ENCODE peak calls at places on chromosomes 7 and 10, in nine cellular contexts. N, V, X, W, T, P, G, L and U are unnamed samples.

GRCh38 chr7:44394636-44395035 is 69.2 kb upstream of the CAMK2B start:
- DNase-seq in N (no peak), V (no peak), X (no peak), W (no peak), T (no peak), P (no peak), G (no peak), L (no peak), U (no peak)

GRCh38 chr7:95509199-95509598 is 23.5 kb downstream of the ASB4 start:
- DNase-seq in N (peak), V (peak), X (no peak), W (peak), T (peak), P (peak), G (no peak), L (no peak), U (no peak)

GRCh38 chr7:44220732-44221131 is 20.0 kb downstream of the YKT6 start:
- DNase-seq in N (no peak), V (no peak), X (no peak), W (no peak), T (no peak), P (no peak), G (no peak), L (no peak), U (no peak)

GRCh38 chr7:51589111-51589510 is 272.5 kb upstream of the COBL start:
- DNase-seq in N (no peak), V (no peak), X (no peak), W (peak), T (no peak), P (no peak), G (no peak), L (no peak), U (no peak)

GRCh38 chr7:17130281-17131059 is 168.0 kb upstream of the AHR start:
- DNase-seq in N (peak), V (peak), X (no peak), W (peak), T (no peak), P (no peak), G (no peak), L (no peak), U (no peak)

GRCh38 chr7:94348142-94348541 is 46.6 kb upstream of the COL1A2 start:
- DNase-seq in N (peak), V (peak), X (no peak), W (no peak), T (no peak), P (no peak), G (no peak), L (peak), U (peak)

GRCh38 chr7:92504563-92504962 is 23.8 kb downstream of the PEX1 start:
- DNase-seq in N (no peak), V (no peak), X (no peak), W (no peak), T (no peak), P (no peak), G (no peak), L (no peak), U (no peak)

GRCh38 chr10:74936577-74937445 is 110.4 kb downstream of the KAT6B start:
- DNase-seq in N (no peak), V (peak), X (no peak), W (no peak), T (no peak), P (no peak), G (no peak), L (no peak), U (no peak)

GRCh38 chr10:93420091-93420490 is 62.0 kb downstream of the MYOF start:
- DNase-seq in N (no peak), V (no peak), X (no peak), W (no peak), T (peak), P (no peak), G (no peak), L (no peak), U (no peak)

GRCh38 chr7:21428642-21428941 is 709 bp downstream of the SP4 start:
- DNase-seq in N (no peak), V (no peak), X (no peak), W (no peak), T (no peak), P (peak), G (no peak), L (no peak), U (no peak)

GRCh38 chr7:135194494-135195095 is 16.7 kb downstream of the WDR91 start:
- DNase-seq in N (peak), V (peak), X (no peak), W (no peak), T (no peak), P (no peak), G (no peak), L (no peak), U (no peak)

GRCh38 chr7:1325646-1326510 is 93.2 kb downstream of the UNCX start:
- DNase-seq in N (no peak), V (no peak), X (no peak), W (no peak), T (no peak), P (no peak), G (no peak), L (no peak), U (no peak)

GRCh38 chr7:133364959-133365680 is 112.2 kb downstream of the EXOC4 start:
- DNase-seq in N (peak), V (peak), X (no peak), W (no peak), T (no peak), P (no peak), G (no peak), L (no peak), U (no peak)

GRCh38 chr7:127064-127598 is 65.2 kb upstream of the FAM20C start:
- DNase-seq in N (peak), V (no peak), X (no peak), W (no peak), T (no peak), P (no peak), G (no peak), L (no peak), U (no peak)

GRCh38 chr10:133277993-133278576 is 1.4 kb upstream of the ADAM8 start:
- DNase-seq in N (no peak), V (no peak), X (no peak), W (no peak), T (no peak), P (no peak), G (no peak), L (no peak), U (no peak)

GRCh38 chr10:119726291-119727261 is 726 bp downstream of the INPP5F start:
- DNase-seq in N (no peak), V (no peak), X (no peak), W (no peak), T (peak), P (no peak), G (no peak), L (peak), U (peak)

GRCh38 chr7:112484671-112485097 is 3.9 kb downstream of the LSMEM1 start:
- DNase-seq in N (peak), V (peak), X (no peak), W (no peak), T (no peak), P (no peak), G (no peak), L (no peak), U (no peak)

GRCh38 chr10:30631188-30631587 is 1.6 kb upstream of the LYZL2 start:
- DNase-seq in N (no peak), V (no peak), X (no peak), W (no peak), T (no peak), P (no peak), G (no peak), L (no peak), U (no peak)

GRCh38 chr7:16562456-16563220 is 36.0 kb downstream of the LRRC72 start:
- DNase-seq in N (no peak), V (no peak), X (no peak), W (no peak), T (no peak), P (no peak), G (no peak), L (no peak), U (no peak)

GRCh38 chr10:29681700-29682444 is 47.1 kb upstream of the SVIL start:
- DNase-seq in N (no peak), V (no peak), X (no peak), W (no peak), T (no peak), P (no peak), G (peak), L (no peak), U (peak)

GRCh38 chr7:108570146-108570755 is 577 bp downstream of the DNAJB9 start:
- DNase-seq in N (peak), V (peak), X (no peak), W (peak), T (peak), P (peak), G (peak), L (peak), U (peak)

GRCh38 chr7:101767544-101767943 is 49.9 kb upstream of the CUX1 start:
- DNase-seq in N (no peak), V (no peak), X (no peak), W (no peak), T (no peak), P (no peak), G (no peak), L (no peak), U (no peak)

GRCh38 chr10:8051851-8052257 is 2.6 kb upstream of the GATA3 start:
- DNase-seq in N (no peak), V (no peak), X (no peak), W (no peak), T (no peak), P (no peak), G (no peak), L (no peak), U (no peak)

GRCh38 chr7:70336536-70336935 is 738.3 kb downstream of the AUTS2 start:
- DNase-seq in N (no peak), V (no peak), X (no peak), W (no peak), T (no peak), P (no peak), G (no peak), L (no peak), U (no peak)

GRCh38 chr10:99395750-99396445 is 34.5 kb downstream of the GOT1 start:
- DNase-seq in N (peak), V (peak), X (no peak), W (peak), T (peak), P (peak), G (no peak), L (no peak), U (no peak)

GRCh38 chr10:68406111-68406814 is 814 bp downstream of the RUFY2 start:
- DNase-seq in N (peak), V (peak), X (peak), W (no peak), T (peak), P (peak), G (peak), L (peak), U (peak)

GRCh38 chr7:20141666-20142065 is 75.5 kb downstream of the MACC1 start:
- DNase-seq in N (no peak), V (no peak), X (no peak), W (peak), T (peak), P (peak), G (no peak), L (no peak), U (no peak)

GRCh38 chr10:72312865-72313391 is 39.2 kb downstream of the DDIT4 start:
- DNase-seq in N (no peak), V (no peak), X (no peak), W (no peak), T (no peak), P (no peak), G (no peak), L (no peak), U (no peak)

GRCh38 chr10:99775850-99776249 is 6.6 kb upstream of the ABCC2 start:
- DNase-seq in N (peak), V (peak), X (no peak), W (no peak), T (no peak), P (no peak), G (no peak), L (no peak), U (no peak)

GRCh38 chr7:15159239-15159638 is 256.7 kb upstream of the DGKB start:
- DNase-seq in N (no peak), V (no peak), X (no peak), W (no peak), T (no peak), P (no peak), G (no peak), L (no peak), U (no peak)

GRCh38 chr10:118955531-118956252 is 73.8 kb upstream of the NANOS1 start:
- DNase-seq in N (no peak), V (no peak), X (no peak), W (no peak), T (no peak), P (no peak), G (no peak), L (no peak), U (no peak)

GRCh38 chr7:45072131-45073030 is 16.4 kb downstream of the NACAD start:
- DNase-seq in N (no peak), V (peak), X (no peak), W (no peak), T (no peak), P (no peak), G (no peak), L (no peak), U (no peak)

GRCh38 chr10:71217266-71218045 is 5.1 kb downstream of the UNC5B start:
- DNase-seq in N (peak), V (peak), X (no peak), W (peak), T (no peak), P (no peak), G (no peak), L (no peak), U (no peak)

GRCh38 chr10:5575144-5575481 is 50.4 kb downstream of the CALML3 start:
- DNase-seq in N (no peak), V (no peak), X (no peak), W (no peak), T (no peak), P (no peak), G (no peak), L (no peak), U (no peak)

GRCh38 chr10:129898701-129899563 is 65.1 kb downstream of the EBF3 start:
- DNase-seq in N (no peak), V (no peak), X (no peak), W (no peak), T (no peak), P (no peak), G (no peak), L (no peak), U (no peak)

GRCh38 chr7:94655562-94655883 is 410 bp downstream of the SGCE start:
- DNase-seq in N (no peak), V (no peak), X (no peak), W (no peak), T (no peak), P (no peak), G (no peak), L (peak), U (no peak)

GRCh38 chr10:21579291-21579690 is 45.3 kb downstream of the MLLT10 start:
- DNase-seq in N (no peak), V (no peak), X (no peak), W (no peak), T (no peak), P (no peak), G (no peak), L (no peak), U (no peak)

GRCh38 chr7:44289341-44290249 is 35.8 kb downstream of the CAMK2B start:
- DNase-seq in N (no peak), V (no peak), X (no peak), W (no peak), T (no peak), P (no peak), G (no peak), L (peak), U (no peak)